ENCODE peak calls at places on chromosomes 3 and 15, in eight cellular contexts. One of them, this sample, is unnamed.

GRCh38 chr15:56759450-56759845 is 26.1 kb upstream of the ZNF280D start:
- DNase-seq in GM23248: peak; percentile 96
- DNase-seq in SK-N-SH: no peak
- DNase-seq in neuronal stem cell: no peak
- DNase-seq in HepG2: no peak
- DNase-seq in HCT116: no peak
- DNase-seq in neural progenitor cell: no peak
- DNase-seq in H9: no peak
- DNase-seq in this sample: peak; percentile 98

GRCh38 chr3:132016061-132017041 is 18.5 kb downstream of the CPNE4 start:
- DNase-seq in neuronal stem cell: no peak
- DNase-seq in SK-N-SH: no peak
- DNase-seq in H9: no peak
- DNase-seq in GM23248: no peak
- DNase-seq in neural progenitor cell: no peak
- DNase-seq in HepG2: no peak
- DNase-seq in HCT116: no peak
- DNase-seq in this sample: no peak

GRCh38 chr15:67157779-67158366 is 92.5 kb downstream of the SMAD3 start:
- DNase-seq in neuronal stem cell: no peak
- DNase-seq in HepG2: no peak
- DNase-seq in neural progenitor cell: no peak
- DNase-seq in GM23248: no peak
- DNase-seq in HCT116: no peak
- DNase-seq in H9: no peak
- DNase-seq in SK-N-SH: no peak
- DNase-seq in this sample: no peak

GRCh38 chr15:38651328-38652038 is 86.9 kb upstream of the RASGRP1 start:
- DNase-seq in neural progenitor cell: no peak
- DNase-seq in HepG2: no peak
- DNase-seq in H9: no peak
- DNase-seq in SK-N-SH: no peak
- DNase-seq in neuronal stem cell: no peak
- DNase-seq in GM23248: no peak
- DNase-seq in HCT116: no peak
- DNase-seq in this sample: no peak

GRCh38 chr3:150107429-150108175 is 136.9 kb upstream of the PFN2 start:
- DNase-seq in neural progenitor cell: peak; percentile 47
- DNase-seq in HCT116: no peak
- DNase-seq in neuronal stem cell: peak; percentile 26
- DNase-seq in HepG2: no peak
- DNase-seq in SK-N-SH: no peak
- DNase-seq in H9: no peak
- DNase-seq in GM23248: peak; percentile 35
- DNase-seq in this sample: no peak

GRCh38 chr3:153051427-153052095 is 110.5 kb upstream of the RAP2B start:
- DNase-seq in GM23248: peak; percentile 86
- DNase-seq in HepG2: peak; percentile 31
- DNase-seq in SK-N-SH: no peak
- DNase-seq in neural progenitor cell: no peak
- DNase-seq in neuronal stem cell: no peak
- DNase-seq in HCT116: peak; percentile 86
- DNase-seq in H9: no peak
- DNase-seq in this sample: peak; percentile 95

GRCh38 chr3:48402281-48402732 is 27.6 kb downstream of the PLXNB1 start:
- DNase-seq in HepG2: no peak
- DNase-seq in HCT116: peak; percentile 46
- DNase-seq in neural progenitor cell: no peak
- DNase-seq in SK-N-SH: peak; percentile 18
- DNase-seq in neuronal stem cell: no peak
- DNase-seq in H9: no peak
- DNase-seq in GM23248: peak; percentile 97
- DNase-seq in this sample: peak; percentile 94

GRCh38 chr15:90211440-90212168 is 10.5 kb downstream of the SEMA4B start:
- DNase-seq in neuronal stem cell: no peak
- DNase-seq in GM23248: peak; percentile 36
- DNase-seq in HepG2: no peak
- DNase-seq in HCT116: peak; percentile 66
- DNase-seq in neural progenitor cell: no peak
- DNase-seq in SK-N-SH: no peak
- DNase-seq in H9: no peak
- DNase-seq in this sample: peak; percentile 81

GRCh38 chr3:59998040-59998439 is 948.2 kb upstream of the CFAP20DC start:
- DNase-seq in H9: no peak
- DNase-seq in GM23248: no peak
- DNase-seq in neural progenitor cell: no peak
- DNase-seq in neuronal stem cell: no peak
- DNase-seq in HepG2: no peak
- DNase-seq in SK-N-SH: peak; percentile 3
- DNase-seq in HCT116: no peak
- DNase-seq in this sample: no peak

GRCh38 chr3:16665282-16665741 is 60.1 kb upstream of the DAZL start:
- DNase-seq in HCT116: peak; percentile 43
- DNase-seq in neuronal stem cell: no peak
- DNase-seq in HepG2: no peak
- DNase-seq in H9: no peak
- DNase-seq in neural progenitor cell: no peak
- DNase-seq in SK-N-SH: no peak
- DNase-seq in GM23248: peak; percentile 56
- DNase-seq in this sample: no peak

GRCh38 chr15:65873271-65873670 is 4.0 kb downstream of the RAB11A start:
- DNase-seq in H9: no peak
- DNase-seq in HepG2: no peak
- DNase-seq in SK-N-SH: no peak
- DNase-seq in HCT116: no peak
- DNase-seq in neuronal stem cell: no peak
- DNase-seq in neural progenitor cell: no peak
- DNase-seq in GM23248: no peak
- DNase-seq in this sample: no peak

GRCh38 chr15:64566102-64566501 is 105.7 kb downstream of the ZNF609 start:
- DNase-seq in HCT116: no peak
- DNase-seq in H9: no peak
- DNase-seq in SK-N-SH: no peak
- DNase-seq in neuronal stem cell: no peak
- DNase-seq in neural progenitor cell: no peak
- DNase-seq in GM23248: no peak
- DNase-seq in HepG2: no peak
- DNase-seq in this sample: no peak

GRCh38 chr3:129132097-129132866 is 10.7 kb upstream of the RAB43 start:
- DNase-seq in SK-N-SH: no peak
- DNase-seq in GM23248: no peak
- DNase-seq in H9: no peak
- DNase-seq in neural progenitor cell: no peak
- DNase-seq in HCT116: no peak
- DNase-seq in neuronal stem cell: no peak
- DNase-seq in HepG2: no peak
- DNase-seq in this sample: no peak

GRCh38 chr3:149037684-149038083 is 46.3 kb downstream of the GYG1 start:
- DNase-seq in H9: no peak
- DNase-seq in HepG2: peak; percentile 63
- DNase-seq in GM23248: no peak
- DNase-seq in SK-N-SH: no peak
- DNase-seq in HCT116: no peak
- DNase-seq in neural progenitor cell: no peak
- DNase-seq in neuronal stem cell: no peak
- DNase-seq in this sample: no peak

GRCh38 chr3:15345051-15345607 is 12.7 kb upstream of the SH3BP5 start:
- DNase-seq in HCT116: no peak
- DNase-seq in neural progenitor cell: no peak
- DNase-seq in HepG2: no peak
- DNase-seq in neuronal stem cell: no peak
- DNase-seq in SK-N-SH: no peak
- DNase-seq in H9: no peak
- DNase-seq in GM23248: no peak
- DNase-seq in this sample: no peak

GRCh38 chr3:126473292-126474168 is 2.2 kb downstream of the ZXDC start:
- DNase-seq in HepG2: no peak
- DNase-seq in HCT116: no peak
- DNase-seq in H9: no peak
- DNase-seq in neuronal stem cell: no peak
- DNase-seq in neural progenitor cell: no peak
- DNase-seq in SK-N-SH: no peak
- DNase-seq in GM23248: no peak
- DNase-seq in this sample: no peak

GRCh38 chr3:13500133-13500885 is 20.2 kb downstream of the HDAC11 start:
- DNase-seq in SK-N-SH: peak; percentile 79
- DNase-seq in H9: peak; percentile 65
- DNase-seq in GM23248: peak; percentile 54
- DNase-seq in HCT116: no peak
- DNase-seq in HepG2: no peak
- DNase-seq in neuronal stem cell: peak; percentile 32
- DNase-seq in neural progenitor cell: peak; percentile 69
- DNase-seq in this sample: no peak

GRCh38 chr3:112042842-112043280 is 8.3 kb downstream of the TMPRSS7 start:
- DNase-seq in neuronal stem cell: no peak
- DNase-seq in GM23248: no peak
- DNase-seq in HepG2: peak; percentile 74
- DNase-seq in SK-N-SH: no peak
- DNase-seq in neural progenitor cell: no peak
- DNase-seq in HCT116: no peak
- DNase-seq in H9: no peak
- DNase-seq in this sample: no peak

GRCh38 chr3:138686771-138687221 is 78.2 kb downstream of the FAIM start:
- DNase-seq in SK-N-SH: no peak
- DNase-seq in neural progenitor cell: no peak
- DNase-seq in HepG2: peak; percentile 89
- DNase-seq in GM23248: peak; percentile 75
- DNase-seq in neuronal stem cell: no peak
- DNase-seq in H9: no peak
- DNase-seq in HCT116: no peak
- DNase-seq in this sample: peak; percentile 83

GRCh38 chr15:74464216-74464615 is 3.3 kb upstream of the UBL7 start:
- DNase-seq in neuronal stem cell: no peak
- DNase-seq in SK-N-SH: no peak
- DNase-seq in H9: no peak
- DNase-seq in neural progenitor cell: no peak
- DNase-seq in HepG2: no peak
- DNase-seq in GM23248: no peak
- DNase-seq in HCT116: no peak
- DNase-seq in this sample: no peak

GRCh38 chr15:74466570-74466969 is 5.6 kb upstream of the UBL7 start:
- DNase-seq in SK-N-SH: no peak
- DNase-seq in H9: no peak
- DNase-seq in HCT116: no peak
- DNase-seq in GM23248: no peak
- DNase-seq in HepG2: no peak
- DNase-seq in neural progenitor cell: no peak
- DNase-seq in neuronal stem cell: no peak
- DNase-seq in this sample: no peak

GRCh38 chr15:74461847-74462511 is 1.0 kb upstream of the UBL7 start:
- DNase-seq in neural progenitor cell: peak; percentile 52
- DNase-seq in HepG2: no peak
- DNase-seq in GM23248: peak; percentile 27
- DNase-seq in SK-N-SH: no peak
- DNase-seq in neuronal stem cell: no peak
- DNase-seq in H9: no peak
- DNase-seq in HCT116: no peak
- DNase-seq in this sample: no peak

GRCh38 chr15:74463634-74464033 is 2.7 kb upstream of the UBL7 start:
- DNase-seq in GM23248: no peak
- DNase-seq in HCT116: no peak
- DNase-seq in neuronal stem cell: no peak
- DNase-seq in neural progenitor cell: no peak
- DNase-seq in H9: no peak
- DNase-seq in SK-N-SH: no peak
- DNase-seq in HepG2: no peak
- DNase-seq in this sample: no peak

GRCh38 chr15:74464897-74465296 is 3.9 kb upstream of the UBL7 start:
- DNase-seq in GM23248: no peak
- DNase-seq in HCT116: no peak
- DNase-seq in neural progenitor cell: no peak
- DNase-seq in HepG2: no peak
- DNase-seq in H9: no peak
- DNase-seq in neuronal stem cell: no peak
- DNase-seq in SK-N-SH: no peak
- DNase-seq in this sample: no peak
- H3K4me2 ChIP-seq in GM23248: no peak overlapping the region
- H3K4me2 ChIP-seq in HCT116: no peak overlapping the region
- H3K4me2 ChIP-seq in neural progenitor cell: no peak overlapping the region
- H3K4me2 ChIP-seq in HepG2: no peak overlapping the region
- H3K4me2 ChIP-seq in H9: no peak overlapping the region
- H3K4me2 ChIP-seq in neuronal stem cell: no peak overlapping the region
- H3K4me2 ChIP-seq in SK-N-SH: no peak overlapping the region
- H3K4me2 ChIP-seq in this sample: no peak overlapping the region

DNA sequence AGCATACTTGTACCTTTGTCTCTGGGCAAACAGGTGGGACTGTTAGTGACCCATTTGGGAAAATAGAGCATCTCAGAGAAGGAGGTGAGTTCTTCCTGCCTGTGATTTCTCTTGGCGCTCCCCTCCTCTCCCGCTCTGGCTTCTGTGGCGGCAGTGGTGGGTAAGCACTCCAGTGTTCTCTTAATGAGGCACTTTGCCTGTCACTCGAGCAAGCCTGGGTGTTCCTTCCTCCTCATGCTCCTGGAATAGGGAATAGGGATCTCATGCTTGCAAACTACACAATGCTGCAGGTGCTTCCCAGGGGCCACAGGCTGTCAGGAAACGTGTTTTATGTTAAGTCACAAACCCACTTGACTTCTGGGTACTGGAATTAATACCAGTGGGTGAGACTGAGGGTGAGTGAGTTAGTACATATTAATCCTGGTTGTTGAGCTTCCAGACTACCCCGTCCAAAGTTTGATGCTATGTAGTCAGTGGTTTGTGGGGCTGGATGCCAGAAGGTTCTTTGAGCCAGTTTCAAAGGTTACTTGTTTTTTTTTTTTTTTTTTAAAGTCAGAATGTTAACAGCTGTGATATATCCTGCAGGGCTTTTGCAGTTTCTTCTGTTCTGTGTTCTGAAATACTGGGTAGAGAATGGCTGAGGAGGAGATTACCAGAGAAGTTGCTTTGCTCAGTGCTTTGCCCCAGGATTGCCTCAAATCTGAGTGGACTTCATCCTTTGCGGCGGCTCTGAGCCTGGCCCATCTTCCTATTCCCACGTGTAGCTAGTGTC is 30.5 kb downstream of the EDEM1 start:
- DNase-seq in H9: no peak
- DNase-seq in SK-N-SH: no peak
- DNase-seq in neuronal stem cell: no peak
- DNase-seq in HepG2: no peak
- DNase-seq in HCT116: no peak
- DNase-seq in GM23248: peak; percentile 17
- DNase-seq in neural progenitor cell: no peak
- DNase-seq in this sample: peak; percentile 78
- H3K9ac ChIP-seq in H9: no peak overlapping the region
- H3K9ac ChIP-seq in SK-N-SH: no peak overlapping the region
- H3K9ac ChIP-seq in neuronal stem cell: no peak overlapping the region
- H3K9ac ChIP-seq in HepG2: no peak overlapping the region
- H3K9ac ChIP-seq in HCT116: no peak overlapping the region
- H3K9ac ChIP-seq in GM23248: no peak overlapping the region
- H3K9ac ChIP-seq in neural progenitor cell: no peak overlapping the region
- H3K9ac ChIP-seq in this sample: no peak overlapping the region

GRCh38 chr15:25192651-25193050 is 237.9 kb downstream of the SNRPN start:
- DNase-seq in neuronal stem cell: no peak
- DNase-seq in H9: no peak
- DNase-seq in GM23248: no peak
- DNase-seq in HCT116: no peak
- DNase-seq in HepG2: no peak
- DNase-seq in neural progenitor cell: no peak
- DNase-seq in SK-N-SH: no peak
- DNase-seq in this sample: no peak
- H3K9me3 ChIP-seq in neuronal stem cell: peaks cover 57% of the 10 kb centered on the region
- H3K9me3 ChIP-seq in H9: peaks cover 50% of the 10 kb centered on the region
- H3K9me3 ChIP-seq in GM23248: no peaks in the 10 kb centered on the region
- H3K9me3 ChIP-seq in HCT116: peaks cover 31% of the 10 kb centered on the region
- H3K9me3 ChIP-seq in HepG2: peaks cover 100% of the 10 kb centered on the region
- H3K9me3 ChIP-seq in neural progenitor cell: no peaks in the 10 kb centered on the region
- H3K9me3 ChIP-seq in SK-N-SH: no peaks in the 10 kb centered on the region
- H3K9me3 ChIP-seq in this sample: no peaks in the 10 kb centered on the region

GRCh38 chr15:50108446-50108845 is 10.6 kb downstream of the ATP8B4 start:
- DNase-seq in neuronal stem cell: no peak
- DNase-seq in HCT116: no peak
- DNase-seq in GM23248: no peak
- DNase-seq in HepG2: no peak
- DNase-seq in neural progenitor cell: no peak
- DNase-seq in H9: no peak
- DNase-seq in SK-N-SH: no peak
- DNase-seq in this sample: no peak
- H3K4me2 ChIP-seq in neuronal stem cell: no peak overlapping the region
- H3K4me2 ChIP-seq in HCT116: no peak overlapping the region
- H3K4me2 ChIP-seq in GM23248: no peak overlapping the region
- H3K4me2 ChIP-seq in HepG2: no peak overlapping the region
- H3K4me2 ChIP-seq in neural progenitor cell: no peak overlapping the region
- H3K4me2 ChIP-seq in H9: no peak overlapping the region
- H3K4me2 ChIP-seq in SK-N-SH: no peak overlapping the region
- H3K4me2 ChIP-seq in this sample: no peak overlapping the region

This sample was measured in fibroblast of lung.